ENCODE peak calls at places on chromosome 12, in five cellular contexts. K, G, W, L and I are unnamed samples.
A peak's percentile ranks its signal among the peaks of the same experiment; 100 is the strongest.

GRCh38 chr12:21675096-21675495 is 17.5 kb upstream of the LDHB start:
- DNase-seq in K (no peak), G (no peak), W (no peak), L (no peak), I (no peak)

GRCh38 chr12:166425-167091 is 47.4 kb downstream of the SLC6A12 start:
- DNase-seq in K (no peak), G (no peak), W (no peak), L (no peak), I (no peak)

GRCh38 chr12:126434412-126434811 is 1369.2 kb downstream of the AACS start:
- DNase-seq in K (no peak), G (no peak), W (no peak), L (no peak), I (no peak)

GRCh38 chr12:47534695-47535094 is 171.1 kb downstream of the RPAP3 start:
- DNase-seq in K (no peak), G (no peak), W (no peak), L (no peak), I (no peak)

GRCh38 chr12:28021704-28022103 is 49.2 kb upstream of the PTHLH start:
- DNase-seq in K (no peak), G (no peak), W (no peak), L (no peak), I (no peak)

GRCh38 chr12:94145231-94145979 is 3.0 kb upstream of the PLXNC1 start:
- DNase-seq in K (no peak), G (no peak), W (no peak), L (no peak), I (no peak)

GRCh38 chr12:48197967-48198618 is 5.0 kb downstream of the OR10AD1 start:
- DNase-seq in K (peak; percentile 99), G (peak; percentile 94), W (peak; percentile 97), L (peak; percentile 100), I (peak; percentile 82)

GRCh38 chr12:112103758-112104504 is 4.7 kb downstream of the NAA25 start:
- DNase-seq in K (no peak), G (no peak), W (no peak), L (no peak), I (no peak)

GRCh38 chr12:132591107-132591935 is 19.1 kb downstream of the LRCOL1 start:
- DNase-seq in K (no peak), G (no peak), W (no peak), L (no peak), I (no peak)

GRCh38 chr12:79360936-79361335 is 329.8 kb downstream of the PAWR start:
- DNase-seq in K (no peak), G (no peak), W (no peak), L (no peak), I (no peak)

GRCh38 chr12:16670456-16671050 is 64.6 kb upstream of the LMO3 start:
- DNase-seq in K (no peak), G (no peak), W (no peak), L (no peak), I (no peak)

GRCh38 chr12:54431911-54432814 is 13.1 kb upstream of the ITGA5 start:
- DNase-seq in K (peak; percentile 94), G (peak; percentile 97), W (peak; percentile 66), L (no peak), I (no peak)

GRCh38 chr12:55074771-55075170 is 51.4 kb upstream of the OR9K2 start:
- DNase-seq in K (no peak), G (peak; percentile 72), W (no peak), L (no peak), I (no peak)

GRCh38 chr12:43069768-43070221 is 480.2 kb upstream of the PRICKLE1 start:
- DNase-seq in K (peak; percentile 65), G (no peak), W (no peak), L (no peak), I (no peak)

GRCh38 chr12:41681898-41682297 is 462.8 kb downstream of the GXYLT1 start:
- DNase-seq in K (no peak), G (no peak), W (no peak), L (no peak), I (no peak)

GRCh38 chr12:15933751-15934150 is 22.6 kb downstream of the DERA start:
- DNase-seq in K (no peak), G (no peak), W (no peak), L (no peak), I (no peak)

GRCh38 chr12:1835178-1836131 is 15.1 kb downstream of the LRTM2 start:
- DNase-seq in K (peak; percentile 46), G (no peak), W (no peak), L (no peak), I (no peak)

GRCh38 chr12:132433641-132434395 is 56.1 kb upstream of the FBRSL1 start:
- DNase-seq in K (no peak), G (no peak), W (peak; percentile 60), L (no peak), I (no peak)

GRCh38 chr12:71440393-71441349 is 1.1 kb downstream of the LGR5 start:
- DNase-seq in K (no peak), G (no peak), W (peak; percentile 53), L (no peak), I (no peak)

GRCh38 chr12:21353487-21353886 is 18.8 kb upstream of the SLCO1A2 start:
- DNase-seq in K (no peak), G (no peak), W (no peak), L (no peak), I (no peak)

GRCh38 chr12:30902001-30902400 is 24.5 kb upstream of the TSPAN11 start:
- DNase-seq in K (no peak), G (no peak), W (no peak), L (no peak), I (no peak)

GRCh38 chr12:9721394-9722092 is 11.4 kb downstream of the CLECL1 start:
- DNase-seq in K (no peak), G (peak; percentile 76), W (no peak), L (no peak), I (no peak)

GRCh38 chr12:45379261-45379660 is 163.4 kb downstream of the ANO6 start:
- DNase-seq in K (no peak), G (peak; percentile 89), W (no peak), L (no peak), I (no peak)

GRCh38 chr12:66132408-66132807 is 1.9 kb upstream of the LLPH start:
- DNase-seq in K (no peak), G (peak; percentile 22), W (no peak), L (no peak), I (no peak)

GRCh38 chr12:7431993-7432685 is 11.8 kb downstream of the CD163L1 start:
- DNase-seq in K (no peak), G (peak; percentile 5), W (no peak), L (no peak), I (no peak)

GRCh38 chr12:18868673-18869072 is 130.8 kb downstream of the CAPZA3 start:
- DNase-seq in K (no peak), G (no peak), W (no peak), L (no peak), I (no peak)

GRCh38 chr12:48917857-48918537 is 7.3 kb downstream of the FKBP11 start:
- DNase-seq in K (no peak), G (no peak), W (peak; percentile 17), L (no peak), I (no peak)

GRCh38 chr12:77062846-77063461 is 2.4 kb downstream of the E2F7 start:
- DNase-seq in K (no peak), G (peak; percentile 70), W (no peak), L (no peak), I (no peak)

GRCh38 chr12:63319386-63319785 is 168.4 kb upstream of the AVPR1A start:
- DNase-seq in K (no peak), G (no peak), W (no peak), L (no peak), I (no peak)

GRCh38 chr12:11486623-11487444 is 91.5 kb upstream of the PRB2 start:
- DNase-seq in K (peak; percentile 83), G (peak; percentile 83), W (peak; percentile 79), L (no peak), I (no peak)

GRCh38 chr12:65784616-65785015 is 39.7 kb upstream of the HMGA2 start:
- DNase-seq in K (no peak), G (no peak), W (no peak), L (peak; percentile 29), I (no peak)

GRCh38 chr12:39341179-39341578 is 101.7 kb downstream of the KIF21A start:
- DNase-seq in K (no peak), G (no peak), W (no peak), L (no peak), I (no peak)

GRCh38 chr12:11794311-11794710 is 144.8 kb downstream of the ETV6 start:
- DNase-seq in K (peak; percentile 78), G (no peak), W (no peak), L (no peak), I (no peak)

GRCh38 chr12:61367281-61367785 is 892.9 kb upstream of the USP15 start:
- DNase-seq in K (no peak), G (no peak), W (no peak), L (no peak), I (no peak)

GRCh38 chr12:124919646-124920352 is 5.3 kb upstream of the UBC start:
- DNase-seq in K (peak; percentile 54), G (peak; percentile 43), W (no peak), L (no peak), I (no peak)

GRCh38 chr12:57242691-57243454 is 8.1 kb downstream of the STAC3 start:
- DNase-seq in K (peak; percentile 75), G (peak; percentile 53), W (peak; percentile 72), L (no peak), I (peak; percentile 77)
- TF ChIP-seq POLR2AphosphoS5 in K (no peak), G (no peak), W (no peak), L (no peak), I (no peak)

GRCh38 chr12:25195056-25195971 is at the start of the genes DNAI7 and ETFRF1:
- DNase-seq in K (peak; percentile 99), G (peak; percentile 96), W (peak; percentile 99), L (peak; percentile 99), I (peak; percentile 72)
- TF ChIP-seq POLR2A in K (peak; percentile 85), G (peak; percentile 89), W (peak; percentile 86), L (no peak), I (peak; percentile 75)

GRCh38 chr12:26031814-26032213 is 73.3 kb downstream of the RASSF8 start:
- DNase-seq in K (no peak), G (no peak), W (no peak), L (no peak), I (no peak)

GRCh38 chr12:26032290-26032689 is 73.8 kb downstream of the RASSF8 start:
- DNase-seq in K (no peak), G (no peak), W (no peak), L (no peak), I (no peak)

GRCh38 chr12:26034371-26035142 is 76.1 kb downstream of the RASSF8 start:
- DNase-seq in K (no peak), G (no peak), W (no peak), L (no peak), I (no peak)

GRCh38 chr12:26031318-26031717 is 72.8 kb downstream of the RASSF8 start:
- DNase-seq in K (no peak), G (no peak), W (no peak), L (no peak), I (no peak)

GRCh38 chr12:26032719-26033241 is 74.3 kb downstream of the RASSF8 start:
- DNase-seq in K (no peak), G (no peak), W (no peak), L (no peak), I (no peak)
- TF ChIP-seq POLR2AphosphoS5 in K (no peak), G (no peak), W (no peak), L (no peak), I (no peak)

GRCh38 chr12:120529641-120530314 is 820 bp upstream of the COQ5 start:
- DNase-seq in K (no peak), G (peak; percentile 73), W (peak; percentile 44), L (no peak), I (no peak)
- TF ChIP-seq POLR2A in K (no peak), G (no peak), W (peak; percentile 17), L (no peak), I (no peak)